ENCODE peak calls at places on chromosomes 7 and 10, in five cellular contexts. D is lower lobe of right lung; P is activated naive CD8-positive, alpha-beta T cell treated with anti-CD3 and anti-CD28 coated beads, Interleukin-2, amount 50 U/mL, for 24 hours; N is activated T-cell treated with anti-CD3 and anti-CD28 coated beads, Interleukin-2, amount 50 U/mL, for 4 hours; E is Panc1. M is an unnamed sample.

GRCh38 chr7:47415289-47416212 is 166.4 kb downstream of the TNS3 start:
- ATAC-seq in D (peak; percentile 14), P (no peak), N (no peak), E (peak; percentile 14), M (no peak)

GRCh38 chr7:107972986-107973385 is 30.0 kb downstream of the LAMB1 start:
- ATAC-seq in D (no peak), P (no peak), N (no peak), E (no peak), M (no peak)

GRCh38 chr10:317926-318325 is 182.7 kb downstream of the ZMYND11 start:
- ATAC-seq in D (no peak), P (no peak), N (no peak), E (no peak), M (no peak)

GRCh38 chr10:75932921-75933320 is 501.5 kb downstream of the LRMDA start:
- ATAC-seq in D (no peak), P (no peak), N (no peak), E (no peak), M (no peak)

GRCh38 chr10:25080880-25081581 is 64.6 kb downstream of the THNSL1 start:
- ATAC-seq in D (peak; percentile 89), P (peak; percentile 72), N (peak; percentile 66), E (peak; percentile 96), M (peak; percentile 78)

GRCh38 chr7:911791-912480 is 35.6 kb downstream of the GET4 start:
- ATAC-seq in D (no peak), P (no peak), N (no peak), E (no peak), M (no peak)

GRCh38 chr10:60417898-60418297 is 28.2 kb upstream of the ANK3 start:
- ATAC-seq in D (no peak), P (no peak), N (no peak), E (no peak), M (peak; percentile 43)

GRCh38 chr7:18235819-18236218 is 208.2 kb upstream of the PRPS1L1 start:
- ATAC-seq in D (no peak), P (no peak), N (no peak), E (no peak), M (no peak)

GRCh38 chr10:86443936-86444335 is 77.3 kb upstream of the GRID1 start:
- ATAC-seq in D (no peak), P (no peak), N (no peak), E (no peak), M (no peak)

GRCh38 chr10:46293832-46294640 is 7.2 kb downstream of the ANTXRL start:
- ATAC-seq in D (peak; percentile 22), P (no peak), N (no peak), E (peak; percentile 39), M (no peak)

GRCh38 chr10:58638406-58638805 is 125.7 kb downstream of the BICC1 start:
- ATAC-seq in D (no peak), P (no peak), N (no peak), E (no peak), M (no peak)

GRCh38 chr7:70392282-70392681 is 739.7 kb upstream of the GALNT17 start:
- ATAC-seq in D (no peak), P (no peak), N (no peak), E (no peak), M (no peak)

GRCh38 chr10:79069325-79070090 is 742 bp downstream of the ZMIZ1 start:
- ATAC-seq in D (peak; percentile 2), P (peak; percentile 4), N (peak; percentile 11), E (peak; percentile 14), M (peak; percentile 18)

GRCh38 chr7:21972397-21972784 is 26.7 kb upstream of the CDCA7L start:
- ATAC-seq in D (no peak), P (no peak), N (no peak), E (no peak), M (no peak)

GRCh38 chr10:103765981-103766380 is 89.4 kb downstream of the SH3PXD2A start:
- ATAC-seq in D (no peak), P (peak; percentile 70), N (peak; percentile 62), E (no peak), M (no peak)

GRCh38 chr10:117449636-117450035 is 74.4 kb upstream of the PDZD8 start:
- ATAC-seq in D (no peak), P (no peak), N (no peak), E (no peak), M (no peak)

GRCh38 chr10:99560277-99561126 is 27.8 kb downstream of the NKX2-3 start:
- ATAC-seq in D (peak; percentile 53), P (no peak), N (no peak), E (peak; percentile 89), M (no peak)

GRCh38 chr7:120973849-120974248 is 14.7 kb upstream of the CPED1 start:
- ATAC-seq in D (no peak), P (no peak), N (no peak), E (no peak), M (no peak)

GRCh38 chr7:130881091-130881798 is 147.2 kb upstream of the KLF14 start:
- ATAC-seq in D (no peak), P (no peak), N (no peak), E (no peak), M (no peak)

GRCh38 chr7:99737726-99738125 is 2.7 kb upstream of the CYP3A7 start:
- ATAC-seq in D (no peak), P (no peak), N (no peak), E (no peak), M (no peak)

GRCh38 chr10:1465421-1465902 is 271.9 kb downstream of the ADARB2 start:
- ATAC-seq in D (peak; percentile 31), P (peak; percentile 37), N (no peak), E (peak; percentile 63), M (peak; percentile 89)

GRCh38 chr7:40331915-40332314 is 197.1 kb downstream of the SUGCT start:
- ATAC-seq in D (no peak), P (no peak), N (no peak), E (no peak), M (no peak)

GRCh38 chr10:75660833-75661232 is 229.4 kb downstream of the LRMDA start:
- ATAC-seq in D (no peak), P (no peak), N (no peak), E (no peak), M (no peak)

GRCh38 chr7:117014673-117015133 is 61.4 kb downstream of the ST7 start:
- ATAC-seq in D (peak; percentile 84), P (no peak), N (no peak), E (peak; percentile 79), M (peak; percentile 59)

GRCh38 chr10:106107711-106108110 is 1056.8 kb downstream of the SORCS1 start:
- ATAC-seq in D (no peak), P (no peak), N (no peak), E (no peak), M (no peak)

M was measured in stimulated activated memory B cell treated with anti-CD40 and anti-IgM and Interleukin-4, amounts not matched to agents 10 μg/mL and 1 μg/mL and 100 μg/mL, for 72 hours.